ENCODE peak calls at places on chromosomes 1 and 21, in four cellular contexts. X is H54, W is A549, E is GM12892. Y is an unnamed sample.

GRCh38 chr21:25408666-25409065 is 198.6 kb downstream of the MRPL39 start:
- DNase-seq in X (no peak), W (no peak), E (no peak), Y (no peak)

GRCh38 chr1:235940282-235940681 is 73.6 kb upstream of the LYST start:
- DNase-seq in X (no peak), W (no peak), E (no peak), Y (no peak)

GRCh38 chr1:68174173-68175113 is 57.9 kb downstream of the WLS start:
- DNase-seq in X (peak; percentile 76), W (peak; percentile 18), E (no peak), Y (no peak)

GRCh38 chr1:93635614-93636543 is 45.8 kb downstream of the BCAR3 start:
- DNase-seq in X (no peak), W (no peak), E (no peak), Y (no peak)

GRCh38 chr1:8816306-8816705 is 1.1 kb downstream of the RERE start:
- DNase-seq in X (no peak), W (no peak), E (no peak), Y (peak; percentile 44)

GRCh38 chr21:45003331-45004058 is 63.7 kb downstream of the SLX9 start:
- DNase-seq in X (no peak), W (no peak), E (no peak), Y (no peak)

GRCh38 chr1:7885513-7886298 is 32.8 kb upstream of the UTS2 start:
- DNase-seq in X (no peak), W (no peak), E (no peak), Y (peak; percentile 5)

GRCh38 chr1:174110053-174110452 is 49.3 kb upstream of the RABGAP1L start:
- DNase-seq in X (no peak), W (no peak), E (no peak), Y (no peak)

GRCh38 chr1:207860531-207860930 is 50.4 kb downstream of the CD34 start:
- DNase-seq in X (no peak), W (no peak), E (no peak), Y (no peak)

GRCh38 chr1:171251741-171252300 is 3.5 kb downstream of the FMO1 start:
- DNase-seq in X (no peak), W (peak; percentile 38), E (no peak), Y (peak; percentile 21)

GRCh38 chr1:93804412-93804811 is 74.6 kb downstream of the DNTTIP2 start:
- DNase-seq in X (no peak), W (no peak), E (no peak), Y (no peak)

GRCh38 chr1:66852870-66853269 is 51.8 kb upstream of the INSL5 start:
- DNase-seq in X (no peak), W (no peak), E (no peak), Y (no peak)

GRCh38 chr1:53326088-53326597 is 1.7 kb downstream of the LRP8 start:
- DNase-seq in X (peak; percentile 98), W (peak; percentile 83), E (peak; percentile 96), Y (peak; percentile 80)
- TF ChIP-seq POLR2A in X (peak; percentile 47), W (peak; percentile 50), E (peak; percentile 87), Y (peak; percentile 73)

DNA sequence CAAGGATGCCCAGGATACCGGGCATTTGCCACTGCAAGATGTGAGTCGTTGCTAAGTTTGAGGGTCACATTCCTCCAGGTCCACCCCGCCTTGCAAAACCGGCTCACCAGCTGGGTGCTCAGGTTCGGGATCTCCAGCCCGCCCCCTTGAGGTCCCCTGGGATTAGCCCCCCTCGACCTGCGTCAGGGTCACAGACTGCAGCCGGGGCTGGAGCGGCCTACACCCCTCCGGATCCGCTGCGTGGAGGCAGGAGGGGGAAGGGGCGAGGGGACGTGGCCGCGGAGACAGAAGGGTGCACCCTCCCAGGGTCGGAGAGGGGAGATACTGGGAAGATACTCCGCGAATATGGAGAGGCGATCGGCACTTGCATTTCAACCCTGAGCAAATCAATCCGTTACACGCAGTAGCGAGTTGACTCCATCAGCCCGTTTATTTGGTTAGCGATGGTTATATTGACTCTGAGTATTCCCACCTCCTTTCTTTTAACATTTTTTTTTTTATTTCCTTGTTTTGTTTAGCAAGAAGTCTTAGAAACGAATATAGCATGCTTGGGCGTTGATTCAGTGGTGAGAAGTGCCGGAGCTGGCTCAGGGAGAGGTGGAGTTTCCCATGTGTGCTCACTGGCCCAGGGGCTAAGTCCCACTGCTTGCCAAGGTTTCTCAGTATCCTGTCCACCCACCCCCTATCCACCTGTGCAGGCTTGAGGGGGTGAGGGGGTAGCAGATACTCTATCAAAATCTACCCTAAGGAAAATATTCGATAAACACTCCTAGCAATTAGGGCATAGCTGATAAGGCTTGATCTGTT is 983 bp downstream of the IFNAR2 start:
- DNase-seq in X (peak; percentile 63), W (peak; percentile 40), E (no peak), Y (peak; percentile 62)
- TF ChIP-seq POLR2A in X (no peak), W (no peak), E (peak; percentile 58), Y (no peak)

GRCh38 chr1:226679853-226680516 is 59.1 kb downstream of the ITPKB start:
- DNase-seq in X (peak; percentile 35), W (no peak), E (peak; percentile 56), Y (peak; percentile 70)
- TF ChIP-seq POLR2A in X (no peak), W (no peak), E (no peak), Y (peak; percentile 38)

DNA sequence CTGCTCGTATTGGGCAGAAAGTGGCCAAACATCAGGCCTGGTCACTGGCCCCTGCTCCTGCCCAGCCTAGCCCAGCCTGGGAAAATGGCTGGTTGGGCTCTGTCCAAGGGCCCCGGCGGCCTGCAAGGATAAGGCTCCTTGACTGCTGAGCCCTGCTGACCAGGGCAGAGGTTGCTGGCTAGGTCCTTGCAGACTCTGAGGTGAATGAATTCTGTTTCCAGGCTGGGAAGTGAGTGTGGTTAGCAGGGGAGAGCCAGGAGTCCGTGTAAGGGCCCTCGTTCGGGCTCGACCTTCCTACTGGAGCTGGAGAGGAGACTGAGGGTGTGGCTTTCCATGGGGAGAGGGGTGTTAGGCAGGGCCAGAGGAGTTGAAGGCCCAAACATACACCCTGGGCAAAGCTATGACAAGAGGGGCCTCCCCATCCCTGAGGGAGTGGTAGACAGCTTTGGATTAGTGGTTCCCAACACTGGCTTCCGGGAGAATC is 20.6 kb downstream of the CSF1 start:
- DNase-seq in X (no peak), W (peak; percentile 41), E (no peak), Y (peak; percentile 82)
- TF ChIP-seq POLR2A in X (no peak), W (no peak), E (no peak), Y (no peak)

GRCh38 chr1:226553594-226554279 is 5.2 kb downstream of the STUM start:
- DNase-seq in X (no peak), W (no peak), E (no peak), Y (no peak)
- TF ChIP-seq POLR2A in X (no peak), W (no peak), E (no peak), Y (no peak)

GRCh38 chr1:25341746-25342145 is 3.6 kb downstream of the TMEM50A start:
- DNase-seq in X (no peak), W (no peak), E (no peak), Y (no peak)
- TF ChIP-seq POLR2A in X (no peak), W (no peak), E (no peak), Y (no peak)

DNA sequence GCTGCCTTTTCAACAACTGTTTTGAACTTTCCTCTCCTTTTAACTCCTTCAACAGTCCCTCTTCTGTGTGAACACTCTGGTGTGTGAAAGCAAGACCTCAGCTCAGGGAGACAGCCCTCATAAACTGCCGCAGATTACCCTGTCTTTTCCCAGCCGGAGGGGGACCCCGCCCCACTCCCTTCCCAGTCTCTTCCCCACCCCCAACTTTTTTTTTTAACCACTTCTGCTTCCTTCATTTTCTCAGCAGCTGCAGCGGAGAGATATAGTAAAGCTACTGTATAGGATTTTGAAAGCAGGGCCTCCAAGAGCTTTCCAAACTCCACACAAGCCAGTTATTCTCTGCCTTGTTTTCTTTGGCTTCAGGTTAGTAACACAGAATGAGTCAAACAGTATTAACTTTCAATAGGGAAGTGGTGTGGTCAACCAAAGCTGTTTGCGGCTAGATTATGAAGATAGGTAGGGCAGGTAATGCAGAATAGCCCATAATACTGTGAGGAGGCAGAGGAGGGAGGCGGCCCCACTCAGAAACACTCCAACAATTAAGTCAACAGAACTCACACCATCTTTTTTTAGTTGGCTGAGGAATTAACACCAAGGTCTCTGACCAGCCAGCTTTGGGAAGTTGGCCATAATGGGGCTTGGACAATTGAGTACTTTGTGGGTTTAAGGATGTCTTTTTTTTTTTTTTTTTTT is 176.9 kb downstream of the CLIC6 start:
- DNase-seq in X (peak; percentile 42), W (no peak), E (peak; percentile 39), Y (no peak)
- TF ChIP-seq POLR2A in X (no peak), W (no peak), E (no peak), Y (no peak)

GRCh38 chr1:35659589-35659988 is 18.3 kb upstream of the PSMB2 start:
- DNase-seq in X (no peak), W (no peak), E (no peak), Y (no peak)
- TF ChIP-seq POLR2A in X (no peak), W (no peak), E (no peak), Y (no peak)

GRCh38 chr1:3590951-3591865 is 20.1 kb downstream of the MEGF6 start:
- DNase-seq in X (no peak), W (no peak), E (no peak), Y (no peak)

GRCh38 chr1:3588395-3588794 is 22.9 kb downstream of the MEGF6 start:
- DNase-seq in X (no peak), W (no peak), E (no peak), Y (peak; percentile 11)

GRCh38 chr1:3587133-3587733 is 24.1 kb downstream of the MEGF6 start:
- DNase-seq in X (no peak), W (peak; percentile 21), E (no peak), Y (no peak)

GRCh38 chr1:3593334-3593733 is 18.0 kb downstream of the MEGF6 start:
- DNase-seq in X (no peak), W (no peak), E (no peak), Y (no peak)

GRCh38 chr1:3590145-3590768 is 21.1 kb downstream of the MEGF6 start:
- DNase-seq in X (no peak), W (no peak), E (no peak), Y (no peak)
- TF ChIP-seq POLR2A in X (no peak), W (no peak), E (no peak), Y (no peak)

DNA sequence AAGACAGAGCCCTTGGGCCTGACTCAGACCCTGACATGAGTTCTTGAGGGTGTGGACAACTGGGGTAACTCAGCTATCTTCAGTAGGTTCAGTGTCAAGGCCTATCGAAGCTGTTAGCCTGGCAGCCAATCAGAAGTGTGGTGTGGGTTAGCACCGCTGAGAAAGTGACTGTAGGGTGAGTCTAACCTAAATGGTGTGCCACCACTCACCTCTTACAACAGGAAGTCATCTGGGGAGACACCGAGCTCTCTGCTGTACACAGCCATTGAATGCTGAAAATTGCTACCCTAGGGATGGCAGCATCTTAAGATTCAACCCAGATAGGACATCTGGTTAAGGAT is 44.6 kb downstream of the RASSF5 start:
- DNase-seq in X (no peak), W (no peak), E (no peak), Y (no peak)
- TF ChIP-seq POLR2A in X (no peak), W (no peak), E (no peak), Y (no peak)